ENCODE peak calls at places on chromosomes 3 and 15, in nine cellular contexts. One of them, this sample, is unnamed.
A peak's percentile ranks its signal among the peaks of the same experiment; 100 is the strongest.

GRCh38 chr3:196643201-196643749 is 3.8 kb downstream of the NRROS start:
- DNase-seq in iris pigment epithelial cell: no peak
- DNase-seq in foreskin fibroblast: no peak
- DNase-seq in AG08396: no peak
- DNase-seq in activated T-cell treated with anti-CD3 and anti-CD28 coated beads, Interleukin-2, amount 50 U/mL, for 48 hours: peak; percentile 57
- DNase-seq in NCI-H1092 treated with DMSO at 0.1 percent for 48 hours: no peak
- DNase-seq in H54: no peak
- DNase-seq in activated CD8-positive, alpha-beta memory T cell treated with anti-CD3 and anti-CD28 coated beads, Interleukin-2, amount 50 U/mL, for 4 hours: peak; percentile 49
- DNase-seq in activated naive CD4-positive, alpha-beta T cell: no peak
- DNase-seq in this sample: no peak

GRCh38 chr15:50162988-50163718 is 18.8 kb upstream of the SLC27A2 start:
- DNase-seq in iris pigment epithelial cell: peak; percentile 52
- DNase-seq in foreskin fibroblast: no peak
- DNase-seq in AG08396: no peak
- DNase-seq in activated T-cell treated with anti-CD3 and anti-CD28 coated beads, Interleukin-2, amount 50 U/mL, for 48 hours: no peak
- DNase-seq in NCI-H1092 treated with DMSO at 0.1 percent for 48 hours: no peak
- DNase-seq in H54: no peak
- DNase-seq in activated CD8-positive, alpha-beta memory T cell treated with anti-CD3 and anti-CD28 coated beads, Interleukin-2, amount 50 U/mL, for 4 hours: no peak
- DNase-seq in activated naive CD4-positive, alpha-beta T cell: no peak
- DNase-seq in this sample: no peak

GRCh38 chr3:183710231-183710630 is 12.6 kb downstream of the YEATS2 start:
- DNase-seq in iris pigment epithelial cell: no peak
- DNase-seq in foreskin fibroblast: no peak
- DNase-seq in AG08396: no peak
- DNase-seq in activated T-cell treated with anti-CD3 and anti-CD28 coated beads, Interleukin-2, amount 50 U/mL, for 48 hours: no peak
- DNase-seq in NCI-H1092 treated with DMSO at 0.1 percent for 48 hours: no peak
- DNase-seq in H54: no peak
- DNase-seq in activated CD8-positive, alpha-beta memory T cell treated with anti-CD3 and anti-CD28 coated beads, Interleukin-2, amount 50 U/mL, for 4 hours: no peak
- DNase-seq in activated naive CD4-positive, alpha-beta T cell: no peak
- DNase-seq in this sample: no peak

GRCh38 chr3:65545429-65545828 is 493.3 kb downstream of the MAGI1 start:
- DNase-seq in iris pigment epithelial cell: peak; percentile 46
- DNase-seq in foreskin fibroblast: peak; percentile 39
- DNase-seq in AG08396: peak; percentile 20
- DNase-seq in activated T-cell treated with anti-CD3 and anti-CD28 coated beads, Interleukin-2, amount 50 U/mL, for 48 hours: no peak
- DNase-seq in NCI-H1092 treated with DMSO at 0.1 percent for 48 hours: no peak
- DNase-seq in H54: peak; percentile 13
- DNase-seq in activated CD8-positive, alpha-beta memory T cell treated with anti-CD3 and anti-CD28 coated beads, Interleukin-2, amount 50 U/mL, for 4 hours: no peak
- DNase-seq in activated naive CD4-positive, alpha-beta T cell: no peak
- DNase-seq in this sample: no peak

GRCh38 chr3:37912052-37912733 is 50.5 kb downstream of the CTDSPL start:
- DNase-seq in iris pigment epithelial cell: no peak
- DNase-seq in foreskin fibroblast: no peak
- DNase-seq in AG08396: no peak
- DNase-seq in activated T-cell treated with anti-CD3 and anti-CD28 coated beads, Interleukin-2, amount 50 U/mL, for 48 hours: no peak
- DNase-seq in NCI-H1092 treated with DMSO at 0.1 percent for 48 hours: no peak
- DNase-seq in H54: no peak
- DNase-seq in activated CD8-positive, alpha-beta memory T cell treated with anti-CD3 and anti-CD28 coated beads, Interleukin-2, amount 50 U/mL, for 4 hours: no peak
- DNase-seq in activated naive CD4-positive, alpha-beta T cell: no peak
- DNase-seq in this sample: no peak

GRCh38 chr3:93934366-93935046 is 39.2 kb downstream of the PROS1 start:
- DNase-seq in iris pigment epithelial cell: no peak
- DNase-seq in foreskin fibroblast: no peak
- DNase-seq in AG08396: no peak
- DNase-seq in activated T-cell treated with anti-CD3 and anti-CD28 coated beads, Interleukin-2, amount 50 U/mL, for 48 hours: no peak
- DNase-seq in NCI-H1092 treated with DMSO at 0.1 percent for 48 hours: no peak
- DNase-seq in H54: no peak
- DNase-seq in activated CD8-positive, alpha-beta memory T cell treated with anti-CD3 and anti-CD28 coated beads, Interleukin-2, amount 50 U/mL, for 4 hours: no peak
- DNase-seq in activated naive CD4-positive, alpha-beta T cell: no peak
- DNase-seq in this sample: no peak

GRCh38 chr3:72582963-72583362 is 265.3 kb downstream of the SHQ1 start:
- DNase-seq in iris pigment epithelial cell: no peak
- DNase-seq in foreskin fibroblast: no peak
- DNase-seq in AG08396: no peak
- DNase-seq in activated T-cell treated with anti-CD3 and anti-CD28 coated beads, Interleukin-2, amount 50 U/mL, for 48 hours: no peak
- DNase-seq in NCI-H1092 treated with DMSO at 0.1 percent for 48 hours: no peak
- DNase-seq in H54: no peak
- DNase-seq in activated CD8-positive, alpha-beta memory T cell treated with anti-CD3 and anti-CD28 coated beads, Interleukin-2, amount 50 U/mL, for 4 hours: no peak
- DNase-seq in activated naive CD4-positive, alpha-beta T cell: no peak
- DNase-seq in this sample: no peak

GRCh38 chr3:100779475-100779874 is 70.2 kb downstream of the TFG start:
- DNase-seq in iris pigment epithelial cell: no peak
- DNase-seq in foreskin fibroblast: no peak
- DNase-seq in AG08396: no peak
- DNase-seq in activated T-cell treated with anti-CD3 and anti-CD28 coated beads, Interleukin-2, amount 50 U/mL, for 48 hours: no peak
- DNase-seq in NCI-H1092 treated with DMSO at 0.1 percent for 48 hours: no peak
- DNase-seq in H54: no peak
- DNase-seq in activated CD8-positive, alpha-beta memory T cell treated with anti-CD3 and anti-CD28 coated beads, Interleukin-2, amount 50 U/mL, for 4 hours: no peak
- DNase-seq in activated naive CD4-positive, alpha-beta T cell: no peak
- DNase-seq in this sample: no peak

GRCh38 chr3:128187495-128187894 is 34.2 kb downstream of the EEFSEC start:
- DNase-seq in iris pigment epithelial cell: no peak
- DNase-seq in foreskin fibroblast: no peak
- DNase-seq in AG08396: no peak
- DNase-seq in activated T-cell treated with anti-CD3 and anti-CD28 coated beads, Interleukin-2, amount 50 U/mL, for 48 hours: no peak
- DNase-seq in NCI-H1092 treated with DMSO at 0.1 percent for 48 hours: no peak
- DNase-seq in H54: no peak
- DNase-seq in activated CD8-positive, alpha-beta memory T cell treated with anti-CD3 and anti-CD28 coated beads, Interleukin-2, amount 50 U/mL, for 4 hours: no peak
- DNase-seq in activated naive CD4-positive, alpha-beta T cell: no peak
- DNase-seq in this sample: no peak

GRCh38 chr3:73513260-73513659 is 111.5 kb downstream of the PDZRN3 start:
- DNase-seq in iris pigment epithelial cell: no peak
- DNase-seq in foreskin fibroblast: no peak
- DNase-seq in AG08396: no peak
- DNase-seq in activated T-cell treated with anti-CD3 and anti-CD28 coated beads, Interleukin-2, amount 50 U/mL, for 48 hours: no peak
- DNase-seq in NCI-H1092 treated with DMSO at 0.1 percent for 48 hours: no peak
- DNase-seq in H54: no peak
- DNase-seq in activated CD8-positive, alpha-beta memory T cell treated with anti-CD3 and anti-CD28 coated beads, Interleukin-2, amount 50 U/mL, for 4 hours: no peak
- DNase-seq in activated naive CD4-positive, alpha-beta T cell: no peak
- DNase-seq in this sample: no peak

GRCh38 chr3:171354706-171355582 is 105.3 kb downstream of the TNIK start:
- DNase-seq in iris pigment epithelial cell: no peak
- DNase-seq in foreskin fibroblast: no peak
- DNase-seq in AG08396: no peak
- DNase-seq in activated T-cell treated with anti-CD3 and anti-CD28 coated beads, Interleukin-2, amount 50 U/mL, for 48 hours: no peak
- DNase-seq in NCI-H1092 treated with DMSO at 0.1 percent for 48 hours: no peak
- DNase-seq in H54: no peak
- DNase-seq in activated CD8-positive, alpha-beta memory T cell treated with anti-CD3 and anti-CD28 coated beads, Interleukin-2, amount 50 U/mL, for 4 hours: no peak
- DNase-seq in activated naive CD4-positive, alpha-beta T cell: no peak
- DNase-seq in this sample: no peak

GRCh38 chr15:74424901-74425528 is 8.7 kb downstream of the SEMA7A start:
- DNase-seq in iris pigment epithelial cell: no peak
- DNase-seq in foreskin fibroblast: no peak
- DNase-seq in AG08396: no peak
- DNase-seq in activated T-cell treated with anti-CD3 and anti-CD28 coated beads, Interleukin-2, amount 50 U/mL, for 48 hours: no peak
- DNase-seq in NCI-H1092 treated with DMSO at 0.1 percent for 48 hours: no peak
- DNase-seq in H54: no peak
- DNase-seq in activated CD8-positive, alpha-beta memory T cell treated with anti-CD3 and anti-CD28 coated beads, Interleukin-2, amount 50 U/mL, for 4 hours: no peak
- DNase-seq in activated naive CD4-positive, alpha-beta T cell: no peak
- DNase-seq in this sample: no peak

GRCh38 chr3:20125912-20126311 is 60.1 kb downstream of the SGO1 start:
- DNase-seq in iris pigment epithelial cell: no peak
- DNase-seq in foreskin fibroblast: peak; percentile 9
- DNase-seq in AG08396: no peak
- DNase-seq in activated T-cell treated with anti-CD3 and anti-CD28 coated beads, Interleukin-2, amount 50 U/mL, for 48 hours: no peak
- DNase-seq in NCI-H1092 treated with DMSO at 0.1 percent for 48 hours: no peak
- DNase-seq in H54: no peak
- DNase-seq in activated CD8-positive, alpha-beta memory T cell treated with anti-CD3 and anti-CD28 coated beads, Interleukin-2, amount 50 U/mL, for 4 hours: no peak
- DNase-seq in activated naive CD4-positive, alpha-beta T cell: no peak
- DNase-seq in this sample: no peak

GRCh38 chr3:146156801-146157310 is 4.1 kb downstream of the PLOD2 start:
- DNase-seq in iris pigment epithelial cell: no peak
- DNase-seq in foreskin fibroblast: no peak
- DNase-seq in AG08396: no peak
- DNase-seq in activated T-cell treated with anti-CD3 and anti-CD28 coated beads, Interleukin-2, amount 50 U/mL, for 48 hours: no peak
- DNase-seq in NCI-H1092 treated with DMSO at 0.1 percent for 48 hours: no peak
- DNase-seq in H54: no peak
- DNase-seq in activated CD8-positive, alpha-beta memory T cell treated with anti-CD3 and anti-CD28 coated beads, Interleukin-2, amount 50 U/mL, for 4 hours: no peak
- DNase-seq in activated naive CD4-positive, alpha-beta T cell: no peak
- DNase-seq in this sample: no peak

GRCh38 chr15:38593523-38593922 is 28.9 kb upstream of the RASGRP1 start:
- DNase-seq in iris pigment epithelial cell: no peak
- DNase-seq in foreskin fibroblast: no peak
- DNase-seq in AG08396: no peak
- DNase-seq in activated T-cell treated with anti-CD3 and anti-CD28 coated beads, Interleukin-2, amount 50 U/mL, for 48 hours: no peak
- DNase-seq in NCI-H1092 treated with DMSO at 0.1 percent for 48 hours: no peak
- DNase-seq in H54: no peak
- DNase-seq in activated CD8-positive, alpha-beta memory T cell treated with anti-CD3 and anti-CD28 coated beads, Interleukin-2, amount 50 U/mL, for 4 hours: no peak
- DNase-seq in activated naive CD4-positive, alpha-beta T cell: no peak
- DNase-seq in this sample: peak; percentile 8

GRCh38 chr15:31147456-31147855 is 45.9 kb upstream of the TRPM1 start:
- DNase-seq in iris pigment epithelial cell: no peak
- DNase-seq in foreskin fibroblast: no peak
- DNase-seq in AG08396: no peak
- DNase-seq in activated T-cell treated with anti-CD3 and anti-CD28 coated beads, Interleukin-2, amount 50 U/mL, for 48 hours: no peak
- DNase-seq in NCI-H1092 treated with DMSO at 0.1 percent for 48 hours: no peak
- DNase-seq in H54: no peak
- DNase-seq in activated CD8-positive, alpha-beta memory T cell treated with anti-CD3 and anti-CD28 coated beads, Interleukin-2, amount 50 U/mL, for 4 hours: no peak
- DNase-seq in activated naive CD4-positive, alpha-beta T cell: no peak
- DNase-seq in this sample: no peak

GRCh38 chr3:104610730-104611652 is 755.7 kb upstream of the ALCAM start:
- DNase-seq in iris pigment epithelial cell: no peak
- DNase-seq in foreskin fibroblast: no peak
- DNase-seq in AG08396: no peak
- DNase-seq in activated T-cell treated with anti-CD3 and anti-CD28 coated beads, Interleukin-2, amount 50 U/mL, for 48 hours: no peak
- DNase-seq in NCI-H1092 treated with DMSO at 0.1 percent for 48 hours: no peak
- DNase-seq in H54: no peak
- DNase-seq in activated CD8-positive, alpha-beta memory T cell treated with anti-CD3 and anti-CD28 coated beads, Interleukin-2, amount 50 U/mL, for 4 hours: no peak
- DNase-seq in activated naive CD4-positive, alpha-beta T cell: no peak
- DNase-seq in this sample: no peak